ENCODE peak calls at places on chromosome 3, in seven cellular contexts. V, P, J, H, A, X and Y are unnamed samples.

GRCh38 chr3:94225176-94225742 is 162.4 kb downstream of the NSUN3 start:
- DNase-seq in P (no peak), A (no peak), X (no peak), H (no peak), V (no peak), J (no peak), Y (no peak)

GRCh38 chr3:158528306-158528705 is 42.7 kb upstream of the MLF1 start:
- DNase-seq in H (no peak), V (no peak), P (no peak), J (no peak), X (no peak), A (peak; percentile 32), Y (no peak)

GRCh38 chr3:16085884-16086608 is 88.4 kb upstream of the GALNT15 start:
- DNase-seq in H (no peak), A (no peak), X (no peak), J (no peak), P (no peak), V (no peak), Y (no peak)

GRCh38 chr3:168956087-168956486 is 707.4 kb downstream of the MECOM start:
- DNase-seq in V (no peak), P (no peak), A (no peak), X (no peak), J (no peak), H (no peak), Y (no peak)

GRCh38 chr3:183584914-183585280 is 29.4 kb upstream of the KLHL6 start:
- DNase-seq in H (no peak), J (no peak), V (no peak), X (no peak), P (no peak), A (no peak), Y (no peak)

GRCh38 chr3:152199069-152199838 is 69.5 kb upstream of the MBNL1 start:
- DNase-seq in H (no peak), V (no peak), A (no peak), X (no peak), P (no peak), J (peak; percentile 57), Y (no peak)

GRCh38 chr3:140365872-140366697 is 311.8 kb upstream of the TRIM42 start:
- DNase-seq in P (no peak), J (no peak), X (no peak), V (no peak), A (peak; percentile 8), H (no peak), Y (no peak)

GRCh38 chr3:128492353-128493220 is at the start of gene GATA2:
- DNase-seq in V (no peak), H (no peak), J (peak; percentile 64), P (no peak), A (no peak), X (no peak), Y (no peak)

GRCh38 chr3:124504332-124505059 is 225.8 kb upstream of the UMPS start:
- DNase-seq in V (no peak), P (no peak), J (no peak), A (no peak), X (no peak), H (no peak), Y (no peak)

GRCh38 chr3:169865176-169865800 is 4.4 kb downstream of the LRRC31 start:
- DNase-seq in V (no peak), H (no peak), P (no peak), A (no peak), J (no peak), X (no peak), Y (no peak)

GRCh38 chr3:182682263-182683229 is 110.8 kb upstream of the ATP11B start:
- DNase-seq in P (peak; percentile 5), A (peak; percentile 86), H (no peak), J (peak; percentile 67), V (no peak), X (peak; percentile 12), Y (peak; percentile 35)

GRCh38 chr3:53900666-53901331 is 9.1 kb upstream of the SELENOK start:
- DNase-seq in P (no peak), A (no peak), X (no peak), V (no peak), H (no peak), J (no peak), Y (no peak)

GRCh38 chr3:66425566-66425965 is 75.3 kb downstream of the LRIG1 start:
- DNase-seq in V (no peak), J (no peak), A (no peak), X (no peak), H (no peak), P (no peak), Y (no peak)

GRCh38 chr3:49553320-49553689 is 972 bp upstream of the BSN start:
- DNase-seq in X (no peak), H (no peak), J (no peak), P (no peak), V (no peak), A (no peak), Y (no peak)

GRCh38 chr3:117322866-117323265 is 613.3 kb downstream of the TUSC7 start:
- DNase-seq in A (no peak), V (no peak), J (no peak), H (no peak), P (no peak), X (no peak), Y (peak; percentile 5)

GRCh38 chr3:14523792-14524191 is 16.4 kb downstream of the GRIP2 start:
- DNase-seq in X (no peak), H (no peak), J (no peak), V (no peak), A (no peak), P (no peak), Y (no peak)
- TF ChIP-seq YY1 in X (no peak), H (no peak), J (no peak), V (no peak), A (no peak), P (no peak), Y (no peak)

DNA sequence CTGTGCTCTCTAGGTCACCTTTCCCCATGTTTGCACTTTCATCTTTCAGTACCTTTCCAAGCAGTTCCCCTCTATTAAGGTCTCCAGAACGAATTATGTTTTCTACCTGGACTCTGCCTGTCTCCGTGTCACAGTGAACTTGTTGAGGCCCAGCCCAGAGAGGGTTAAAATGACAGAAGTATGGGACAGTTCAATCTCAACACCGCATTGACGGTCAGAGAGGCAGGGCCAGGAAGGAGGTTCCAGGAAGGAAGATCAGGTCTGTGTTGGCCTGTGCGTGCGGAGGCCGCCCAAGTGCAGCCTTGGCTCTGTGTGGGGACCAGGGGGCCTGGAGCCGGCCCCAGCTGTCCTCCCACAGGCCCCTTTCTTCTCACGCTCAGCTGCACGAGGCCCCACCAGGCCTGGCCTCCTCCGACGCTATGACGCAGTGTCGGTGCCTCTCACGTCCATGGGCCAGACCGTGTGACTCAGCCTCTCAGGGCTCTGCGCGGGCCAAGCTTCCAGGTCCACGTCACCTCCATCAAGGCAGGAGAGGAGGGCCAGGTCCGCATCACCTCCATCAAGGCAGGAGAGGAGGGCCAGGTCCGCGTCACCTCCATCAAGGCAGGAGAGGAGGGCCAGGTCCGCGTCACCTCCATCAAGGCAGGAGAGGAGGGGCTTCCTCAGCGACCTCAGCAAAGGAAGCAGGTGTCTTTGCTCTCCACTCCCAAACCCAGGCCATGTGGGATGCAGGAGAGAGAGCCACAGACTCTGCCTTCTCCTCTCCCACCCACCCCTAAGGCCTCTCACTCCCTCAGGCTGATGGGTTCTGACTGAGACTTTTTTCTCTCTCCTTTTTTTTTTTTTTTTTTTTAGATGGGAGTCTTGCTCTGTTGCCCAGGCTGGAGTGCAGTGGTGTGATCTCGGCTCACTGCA is 83.1 kb downstream of the CPN2 start:
- DNase-seq in X (peak; percentile 31), H (no peak), J (no peak), P (no peak), V (no peak), A (no peak), Y (no peak)
- H3K4me1 ChIP-seq in X (peaks cover 66% of the 10 kb centered on the region), H (peaks cover 2% of the 10 kb centered on the region), J (peaks cover 45% of the 10 kb centered on the region), P (no peaks in the 10 kb centered on the region), V (peaks cover 49% of the 10 kb centered on the region), A (peaks cover 6% of the 10 kb centered on the region), Y (peaks cover 34% of the 10 kb centered on the region)

DNA sequence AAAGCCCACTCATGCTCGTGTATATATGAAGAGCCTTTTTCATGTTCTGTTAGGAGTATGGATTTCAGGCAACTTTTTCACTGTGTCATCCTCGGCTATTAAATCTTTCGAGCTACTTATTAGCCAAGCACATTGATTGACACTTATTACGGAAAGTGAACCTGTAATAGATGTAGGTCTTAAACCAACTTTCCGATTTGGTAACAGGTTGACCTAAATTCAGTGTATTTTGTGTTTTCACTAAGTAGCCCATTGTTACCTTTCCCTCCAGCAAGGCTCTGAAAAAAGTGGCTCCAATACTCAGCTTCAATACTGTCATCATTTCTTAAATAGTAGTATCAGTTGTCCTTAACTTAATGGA is 1.7 kb downstream of the PAK2 start:
- DNase-seq in A (no peak), X (no peak), P (no peak), V (no peak), H (no peak), J (peak; percentile 16), Y (no peak)
- H3K4me3 ChIP-seq in A (peak overlapping the region; percentile 87), X (peak overlapping the region; percentile 91), P (peak overlapping the region; percentile 95), V (peak overlapping the region; percentile 62), H (peak overlapping the region; percentile 80), J (peak overlapping the region; percentile 97), Y (peak overlapping the region; percentile 95)

GRCh38 chr3:43373588-43373935 is 87.2 kb downstream of the SNRK start:
- DNase-seq in V (no peak), P (no peak), H (no peak), A (no peak), X (no peak), J (no peak), Y (no peak)
- TF ChIP-seq YY1 in V (no peak), P (no peak), H (no peak), A (no peak), X (no peak), J (no peak), Y (no peak)

GRCh38 chr3:111799951-111800350 is 59.1 kb upstream of the PHLDB2 start:
- DNase-seq in P (no peak), X (no peak), V (no peak), H (no peak), A (no peak), J (no peak), Y (no peak)

GRCh38 chr3:111801697-111802655 is 57.1 kb upstream of the PHLDB2 start:
- DNase-seq in X (no peak), V (no peak), J (no peak), P (no peak), H (no peak), A (no peak), Y (no peak)

GRCh38 chr3:111803123-111803593 is 55.9 kb upstream of the PHLDB2 start:
- DNase-seq in X (no peak), H (no peak), J (no peak), V (peak; percentile 76), P (no peak), A (no peak), Y (no peak)

GRCh38 chr3:111802700-111803099 is 56.4 kb upstream of the PHLDB2 start:
- DNase-seq in H (no peak), P (no peak), J (no peak), X (no peak), V (no peak), A (no peak), Y (no peak)

GRCh38 chr3:111800472-111800871 is 58.6 kb upstream of the PHLDB2 start:
- DNase-seq in H (no peak), X (no peak), A (no peak), V (no peak), P (no peak), J (no peak), Y (no peak)
- H3K4me1 ChIP-seq in H (no peaks in the 10 kb centered on the region), X (peaks cover 15% of the 10 kb centered on the region), A (peaks cover 11% of the 10 kb centered on the region), V (peaks cover 34% of the 10 kb centered on the region), P (no peaks in the 10 kb centered on the region), J (no peaks in the 10 kb centered on the region), Y (no peaks in the 10 kb centered on the region)